ENCODE peak calls at places on chromosomes 11 and 22, in nine cellular contexts. T is thoracic aorta, M is adipocyte, W is transverse colon, J is skeletal muscle cell, B is neuronal stem cell, V is EL, A is cardiac septum, R is NAMALWA. C is an unnamed sample.

GRCh38 chr11:77347962-77348361 is 46.5 kb upstream of the GDPD4 start:
- DNase-seq in R (no peak), A (no peak), M (no peak), V (no peak), J (no peak), T (no peak), W (no peak), B (no peak), C (no peak)

GRCh38 chr11:117002639-117003305 is 95.5 kb downstream of the SIK3 start:
- DNase-seq in M (no peak), J (no peak), B (no peak), V (no peak), W (no peak), T (no peak), R (no peak), A (no peak), C (no peak)

GRCh38 chr22:37420656-37421467 is 6.4 kb downstream of the ELFN2 start:
- DNase-seq in W (no peak), B (no peak), A (no peak), R (no peak), J (no peak), M (no peak), V (peak; percentile 30), T (no peak), C (peak; percentile 90)

GRCh38 chr11:71336176-71336995 is 84.0 kb upstream of the SHANK2 start:
- DNase-seq in T (no peak), A (no peak), J (no peak), W (no peak), R (no peak), B (no peak), M (no peak), V (no peak), C (peak; percentile 83)

GRCh38 chr22:29719894-29720645 is at the start of gene CABP7:
- DNase-seq in V (no peak), W (no peak), T (no peak), B (no peak), M (peak; percentile 43), J (no peak), A (no peak), R (no peak), C (no peak)

GRCh38 chr11:131351848-131352247 is 18.6 kb upstream of the NTM start:
- DNase-seq in W (no peak), M (no peak), R (no peak), A (no peak), J (no peak), B (no peak), T (no peak), V (no peak), C (no peak)

GRCh38 chr11:134447696-134448095 is 35.7 kb upstream of the B3GAT1 start:
- DNase-seq in W (no peak), V (no peak), J (no peak), R (no peak), A (no peak), T (no peak), M (no peak), B (no peak), C (peak; percentile 53)

GRCh38 chr11:65414776-65415498 is 7.7 kb upstream of the NEAT1 start:
- DNase-seq in J (no peak), B (no peak), T (no peak), W (peak; percentile 8), R (peak; percentile 40), M (peak; percentile 4), A (peak; percentile 44), V (no peak), C (peak; percentile 76)

GRCh38 chr11:56700242-56700918 is 1.5 kb downstream of the OR9G1 start:
- DNase-seq in M (no peak), R (peak; percentile 3), B (no peak), J (no peak), A (no peak), V (no peak), T (no peak), W (no peak), C (peak; percentile 3)

GRCh38 chr11:62020661-62021060 is 53.2 kb upstream of the FTH1 start:
- DNase-seq in M (no peak), B (no peak), A (no peak), W (no peak), J (no peak), V (peak; percentile 50), R (no peak), T (no peak), C (no peak)

GRCh38 chr11:75351541-75352416 is at the start of gene ARRB1:
- DNase-seq in A (no peak), M (peak; percentile 85), V (no peak), W (peak; percentile 81), T (no peak), J (no peak), B (peak; percentile 48), R (no peak), C (peak; percentile 95)

GRCh38 chr11:33125611-33126010 is 35.7 kb downstream of the CSTF3 start:
- DNase-seq in R (no peak), M (no peak), V (no peak), B (no peak), T (no peak), J (no peak), W (no peak), A (no peak), C (no peak)

GRCh38 chr11:118088531-118088930 is 1.8 kb upstream of the SMIM35 start:
- DNase-seq in B (no peak), M (no peak), V (no peak), A (no peak), J (no peak), T (no peak), R (no peak), W (peak; percentile 63), C (no peak)

GRCh38 chr11:75344186-75344585 is 7.3 kb downstream of the ARRB1 start:
- DNase-seq in J (no peak), B (no peak), T (no peak), W (no peak), R (no peak), A (no peak), M (no peak), V (no peak), C (no peak)

C was measured in osteoblast.